ENCODE peak calls at places on chromosomes 6 and 20, in nine cellular contexts. One of them, this sample, is unnamed.

GRCh38 chr20:15297059-15297875 is 959.9 kb upstream of the FLRT3 start:
- DNase-seq in NCI-H226: no peak
- DNase-seq in uterus: no peak
- DNase-seq in GM23338: no peak
- DNase-seq in OCI-LY7: no peak
- DNase-seq in activated naive CD4-positive, alpha-beta T cell treated with anti-CD3 and anti-CD28 coated beads for 36 hours: no peak
- DNase-seq in lower leg skin: no peak
- DNase-seq in LoVo: no peak
- DNase-seq in hepatocyte: peak; percentile 40
- DNase-seq in this sample: peak; percentile 8

GRCh38 chr6:22149501-22150490 is 147.0 kb downstream of the PRL start:
- DNase-seq in LoVo: no peak
- DNase-seq in GM23338: no peak
- DNase-seq in activated naive CD4-positive, alpha-beta T cell treated with anti-CD3 and anti-CD28 coated beads for 36 hours: no peak
- DNase-seq in uterus: no peak
- DNase-seq in OCI-LY7: no peak
- DNase-seq in lower leg skin: no peak
- DNase-seq in hepatocyte: peak; percentile 47
- DNase-seq in NCI-H226: no peak
- DNase-seq in this sample: peak; percentile 94

GRCh38 chr20:23127506-23128279 is 41.6 kb upstream of the CD93 start:
- DNase-seq in GM23338: no peak
- DNase-seq in NCI-H226: no peak
- DNase-seq in uterus: no peak
- DNase-seq in lower leg skin: no peak
- DNase-seq in activated naive CD4-positive, alpha-beta T cell treated with anti-CD3 and anti-CD28 coated beads for 36 hours: no peak
- DNase-seq in OCI-LY7: no peak
- DNase-seq in hepatocyte: no peak
- DNase-seq in LoVo: no peak
- DNase-seq in this sample: no peak

GRCh38 chr20:30595698-30596097 is 661.8 kb upstream of the DEFB115 start:
- DNase-seq in activated naive CD4-positive, alpha-beta T cell treated with anti-CD3 and anti-CD28 coated beads for 36 hours: no peak
- DNase-seq in NCI-H226: no peak
- DNase-seq in hepatocyte: no peak
- DNase-seq in GM23338: no peak
- DNase-seq in uterus: no peak
- DNase-seq in LoVo: no peak
- DNase-seq in OCI-LY7: no peak
- DNase-seq in lower leg skin: no peak
- DNase-seq in this sample: no peak

GRCh38 chr20:59596690-59597089 is 7.7 kb upstream of the PHACTR3 start:
- DNase-seq in hepatocyte: no peak
- DNase-seq in activated naive CD4-positive, alpha-beta T cell treated with anti-CD3 and anti-CD28 coated beads for 36 hours: no peak
- DNase-seq in GM23338: no peak
- DNase-seq in uterus: no peak
- DNase-seq in lower leg skin: no peak
- DNase-seq in NCI-H226: no peak
- DNase-seq in LoVo: no peak
- DNase-seq in OCI-LY7: no peak
- DNase-seq in this sample: no peak

GRCh38 chr20:53736757-53737403 is 143.2 kb upstream of the ZNF217 start:
- DNase-seq in LoVo: no peak
- DNase-seq in activated naive CD4-positive, alpha-beta T cell treated with anti-CD3 and anti-CD28 coated beads for 36 hours: peak; percentile 68
- DNase-seq in uterus: no peak
- DNase-seq in hepatocyte: no peak
- DNase-seq in GM23338: peak; percentile 80
- DNase-seq in OCI-LY7: peak; percentile 59
- DNase-seq in lower leg skin: no peak
- DNase-seq in NCI-H226: no peak
- DNase-seq in this sample: peak; percentile 82

GRCh38 chr6:12719017-12719416 is 2.5 kb downstream of the PHACTR1 start:
- DNase-seq in hepatocyte: no peak
- DNase-seq in NCI-H226: peak; percentile 9
- DNase-seq in GM23338: no peak
- DNase-seq in activated naive CD4-positive, alpha-beta T cell treated with anti-CD3 and anti-CD28 coated beads for 36 hours: no peak
- DNase-seq in OCI-LY7: no peak
- DNase-seq in LoVo: no peak
- DNase-seq in uterus: no peak
- DNase-seq in lower leg skin: no peak
- DNase-seq in this sample: no peak

GRCh38 chr6:108998460-108998859 is 96.2 kb downstream of the SESN1 start:
- DNase-seq in lower leg skin: no peak
- DNase-seq in NCI-H226: no peak
- DNase-seq in LoVo: no peak
- DNase-seq in uterus: no peak
- DNase-seq in OCI-LY7: no peak
- DNase-seq in GM23338: no peak
- DNase-seq in activated naive CD4-positive, alpha-beta T cell treated with anti-CD3 and anti-CD28 coated beads for 36 hours: no peak
- DNase-seq in hepatocyte: no peak
- DNase-seq in this sample: no peak

GRCh38 chr6:170182093-170182780 is 108.6 kb downstream of the DLL1 start:
- DNase-seq in uterus: no peak
- DNase-seq in OCI-LY7: no peak
- DNase-seq in hepatocyte: no peak
- DNase-seq in activated naive CD4-positive, alpha-beta T cell treated with anti-CD3 and anti-CD28 coated beads for 36 hours: no peak
- DNase-seq in LoVo: no peak
- DNase-seq in NCI-H226: no peak
- DNase-seq in GM23338: no peak
- DNase-seq in lower leg skin: no peak
- DNase-seq in this sample: no peak

GRCh38 chr6:26022166-26022510 is 59.5 kb downstream of the TRIM38 start:
- DNase-seq in activated naive CD4-positive, alpha-beta T cell treated with anti-CD3 and anti-CD28 coated beads for 36 hours: peak; percentile 68
- DNase-seq in lower leg skin: peak; percentile 91
- DNase-seq in LoVo: peak; percentile 84
- DNase-seq in OCI-LY7: peak; percentile 88
- DNase-seq in NCI-H226: peak; percentile 71
- DNase-seq in GM23338: peak; percentile 67
- DNase-seq in hepatocyte: peak; percentile 82
- DNase-seq in uterus: peak; percentile 59
- DNase-seq in this sample: peak; percentile 94

GRCh38 chr6:143333749-143334520 is 116.6 kb downstream of the ADAT2 start:
- DNase-seq in LoVo: no peak
- DNase-seq in GM23338: no peak
- DNase-seq in NCI-H226: no peak
- DNase-seq in OCI-LY7: no peak
- DNase-seq in activated naive CD4-positive, alpha-beta T cell treated with anti-CD3 and anti-CD28 coated beads for 36 hours: no peak
- DNase-seq in hepatocyte: no peak
- DNase-seq in lower leg skin: no peak
- DNase-seq in uterus: no peak
- DNase-seq in this sample: no peak

GRCh38 chr6:36127462-36128016 is 2.8 kb upstream of the MAPK13 start:
- DNase-seq in lower leg skin: no peak
- DNase-seq in hepatocyte: peak; percentile 38
- DNase-seq in NCI-H226: peak; percentile 91
- DNase-seq in GM23338: no peak
- DNase-seq in uterus: no peak
- DNase-seq in activated naive CD4-positive, alpha-beta T cell treated with anti-CD3 and anti-CD28 coated beads for 36 hours: no peak
- DNase-seq in OCI-LY7: no peak
- DNase-seq in LoVo: no peak
- DNase-seq in this sample: no peak

GRCh38 chr6:43990627-43991619 is 136.3 kb downstream of the MRPL14 start:
- DNase-seq in NCI-H226: no peak
- DNase-seq in LoVo: no peak
- DNase-seq in OCI-LY7: no peak
- DNase-seq in hepatocyte: peak; percentile 90
- DNase-seq in lower leg skin: no peak
- DNase-seq in activated naive CD4-positive, alpha-beta T cell treated with anti-CD3 and anti-CD28 coated beads for 36 hours: no peak
- DNase-seq in GM23338: no peak
- DNase-seq in uterus: peak; percentile 83
- DNase-seq in this sample: peak; percentile 89

GRCh38 chr20:11124849-11125505 is 451.2 kb upstream of the JAG1 start:
- DNase-seq in hepatocyte: no peak
- DNase-seq in GM23338: no peak
- DNase-seq in activated naive CD4-positive, alpha-beta T cell treated with anti-CD3 and anti-CD28 coated beads for 36 hours: no peak
- DNase-seq in uterus: no peak
- DNase-seq in LoVo: no peak
- DNase-seq in lower leg skin: no peak
- DNase-seq in OCI-LY7: no peak
- DNase-seq in NCI-H226: no peak
- DNase-seq in this sample: no peak

GRCh38 chr6:159633196-159633595 is 59.8 kb downstream of the SOD2 start:
- DNase-seq in lower leg skin: no peak
- DNase-seq in NCI-H226: peak; percentile 39
- DNase-seq in LoVo: peak; percentile 29
- DNase-seq in hepatocyte: no peak
- DNase-seq in GM23338: peak; percentile 61
- DNase-seq in OCI-LY7: peak; percentile 45
- DNase-seq in uterus: no peak
- DNase-seq in activated naive CD4-positive, alpha-beta T cell treated with anti-CD3 and anti-CD28 coated beads for 36 hours: peak; percentile 29
- DNase-seq in this sample: peak; percentile 20

GRCh38 chr20:32052090-32052791 is at the start of gene HCK:
- DNase-seq in uterus: no peak
- DNase-seq in lower leg skin: peak; percentile 83
- DNase-seq in activated naive CD4-positive, alpha-beta T cell treated with anti-CD3 and anti-CD28 coated beads for 36 hours: no peak
- DNase-seq in hepatocyte: no peak
- DNase-seq in GM23338: peak; percentile 79
- DNase-seq in NCI-H226: no peak
- DNase-seq in OCI-LY7: no peak
- DNase-seq in LoVo: no peak
- DNase-seq in this sample: peak; percentile 49

GRCh38 chr20:23302386-23302785 is 48.2 kb upstream of the NXT1 start:
- DNase-seq in lower leg skin: peak; percentile 43
- DNase-seq in hepatocyte: no peak
- DNase-seq in OCI-LY7: no peak
- DNase-seq in LoVo: no peak
- DNase-seq in GM23338: no peak
- DNase-seq in activated naive CD4-positive, alpha-beta T cell treated with anti-CD3 and anti-CD28 coated beads for 36 hours: no peak
- DNase-seq in NCI-H226: no peak
- DNase-seq in uterus: no peak
- DNase-seq in this sample: no peak

GRCh38 chr6:90131614-90132423 is 164.8 kb downstream of the BACH2 start:
- DNase-seq in OCI-LY7: no peak
- DNase-seq in activated naive CD4-positive, alpha-beta T cell treated with anti-CD3 and anti-CD28 coated beads for 36 hours: no peak
- DNase-seq in GM23338: no peak
- DNase-seq in hepatocyte: no peak
- DNase-seq in NCI-H226: no peak
- DNase-seq in lower leg skin: peak; percentile 90
- DNase-seq in LoVo: no peak
- DNase-seq in uterus: peak; percentile 63
- DNase-seq in this sample: no peak